ENCODE peak calls at places on chromosomes 5 and 9, in ten cellular contexts. B is transverse colon, T is HCT116, H is heart left ventricle, M is fibroblast of the aortic adventitia, F is fibroblast of pulmonary artery, D is right atrium auricular region, L is psoas muscle, V is PC-3, X is A549. P is an unnamed sample.
A peak's percentile ranks its signal among the peaks of the same experiment; 100 is the strongest.

GRCh38 chr5:38607930-38608545 is 51.6 kb upstream of the LIFR start:
- DNase-seq in V (peak; percentile 66), B (no peak), T (no peak), M (peak; percentile 53), F (peak; percentile 45), D (no peak), X (no peak), H (no peak), L (no peak), P (peak; percentile 67)

GRCh38 chr9:136726631-136727191 is 14.3 kb downstream of the DIPK1B start:
- DNase-seq in F (no peak), L (no peak), X (no peak), T (no peak), V (peak; percentile 42), M (peak; percentile 27), H (no peak), B (no peak), D (no peak), P (peak; percentile 49)

GRCh38 chr9:135696446-135696845 is 2.8 kb downstream of the SOHLH1 start:
- DNase-seq in M (no peak), T (no peak), F (no peak), H (no peak), D (no peak), X (no peak), L (no peak), V (no peak), B (no peak), P (no peak)

GRCh38 chr5:157456301-157456700 is 3.7 kb upstream of the NIPAL4 start:
- DNase-seq in L (no peak), M (no peak), V (no peak), D (no peak), B (no peak), X (no peak), F (no peak), T (no peak), H (no peak), P (no peak)

GRCh38 chr9:20382460-20383071 is 239.7 kb downstream of the MLLT3 start:
- DNase-seq in B (no peak), F (peak; percentile 9), T (no peak), V (peak; percentile 34), H (no peak), X (no peak), L (no peak), M (peak; percentile 4), D (no peak), P (no peak)

GRCh38 chr9:106632621-106633020 is 230.3 kb upstream of the ZNF462 start:
- DNase-seq in L (no peak), F (no peak), M (no peak), X (no peak), H (no peak), T (no peak), D (no peak), V (no peak), B (no peak), P (peak; percentile 36)

GRCh38 chr9:4680750-4681149 is 1.4 kb downstream of the CDC37L1 start:
- DNase-seq in B (no peak), H (no peak), L (no peak), T (no peak), X (no peak), M (peak; percentile 63), F (peak; percentile 47), D (no peak), V (no peak), P (no peak)

GRCh38 chr5:176737001-176737745 is 73.2 kb upstream of the UNC5A start:
- DNase-seq in H (no peak), D (no peak), X (no peak), M (no peak), B (peak; percentile 0), F (no peak), L (no peak), T (no peak), V (no peak), P (peak; percentile 57)

GRCh38 chr9:121609845-121610637 is 41.4 kb upstream of the DAB2IP start:
- DNase-seq in F (peak; percentile 60), V (peak; percentile 93), M (peak; percentile 85), B (no peak), L (peak; percentile 67), D (peak; percentile 67), X (peak; percentile 80), H (peak; percentile 48), T (peak; percentile 62), P (no peak)

GRCh38 chr5:32029291-32029690 is 144.8 kb downstream of the GOLPH3 start:
- DNase-seq in H (no peak), L (no peak), M (peak; percentile 65), B (no peak), D (no peak), V (peak; percentile 61), F (no peak), T (no peak), X (no peak), P (no peak)

GRCh38 chr9:71901695-71902094 is 9.3 kb downstream of the ABHD17B start:
- DNase-seq in V (no peak), F (no peak), L (no peak), H (no peak), M (no peak), T (no peak), B (no peak), D (no peak), X (no peak), P (no peak)

GRCh38 chr9:107637421-107638420 is 148.2 kb upstream of the KLF4 start:
- DNase-seq in X (peak; percentile 78), F (peak; percentile 100), B (peak; percentile 80), H (peak; percentile 94), D (peak; percentile 98), V (peak; percentile 31), M (peak; percentile 100), T (no peak), L (peak; percentile 90), P (no peak)

GRCh38 chr5:38515648-38516047 is 40.8 kb downstream of the LIFR start:
- DNase-seq in T (peak; percentile 4), F (peak; percentile 58), L (no peak), M (peak; percentile 34), B (no peak), H (no peak), D (no peak), X (no peak), V (peak; percentile 42), P (peak; percentile 17)

GRCh38 chr5:73640861-73641320 is 14.9 kb downstream of the ARHGEF28 start:
- DNase-seq in T (no peak), L (no peak), V (no peak), X (no peak), H (no peak), B (no peak), F (peak; percentile 77), D (no peak), M (peak; percentile 69), P (no peak)

GRCh38 chr9:123322771-123323481 is 33.1 kb upstream of the CRB2 start:
- DNase-seq in X (no peak), V (no peak), H (no peak), L (no peak), T (no peak), D (no peak), M (no peak), B (peak; percentile 49), F (no peak), P (no peak)
- H3K4me3 ChIP-seq in X (no peak overlapping the region), V (no peak overlapping the region), H (no peak overlapping the region), L (peak overlapping the region; percentile 25), T (no peak overlapping the region), D (no peak overlapping the region), M (no peak overlapping the region), B (no peak overlapping the region), F (no peak overlapping the region), P (no peak overlapping the region)

GRCh38 chr9:88106492-88106891 is 31.8 kb downstream of the SPATA31C2 start:
- DNase-seq in M (peak; percentile 64), V (peak; percentile 49), D (no peak), H (no peak), F (peak; percentile 30), T (peak; percentile 54), X (no peak), B (peak; percentile 57), L (no peak), P (no peak)
- TF ChIP-seq CTCF in M (peak; percentile 67), V (peak; percentile 63), D (peak; percentile 63), H (peak; percentile 28), F (peak; percentile 49), T (peak; percentile 70), X (peak; percentile 59), B (peak; percentile 75), L (peak; percentile 22), P (peak; percentile 25)

GRCh38 chr5:54645888-54646284 is 128.3 kb downstream of the SNX18 start:
- DNase-seq in X (no peak), H (no peak), V (no peak), T (no peak), D (no peak), F (peak; percentile 51), M (peak; percentile 83), B (no peak), L (no peak), P (no peak)
- H3K4me3 ChIP-seq in X (no peak overlapping the region), H (no peak overlapping the region), V (no peak overlapping the region), T (no peak overlapping the region), D (no peak overlapping the region), F (no peak overlapping the region), M (no peak overlapping the region), B (no peak overlapping the region), L (no peak overlapping the region), P (no peak overlapping the region)

GRCh38 chr5:166338801-166339200 is 1952.6 kb upstream of the WWC1 start:
- DNase-seq in H (no peak), M (no peak), V (no peak), F (peak; percentile 10), T (no peak), L (no peak), X (no peak), D (no peak), B (no peak), P (no peak)

GRCh38 chr5:166342330-166342891 is 1949.0 kb upstream of the WWC1 start:
- DNase-seq in X (no peak), F (peak; percentile 47), T (no peak), H (no peak), D (no peak), V (no peak), L (no peak), M (no peak), B (no peak), P (no peak)

GRCh38 chr5:166347051-166347450 is 1944.4 kb upstream of the WWC1 start:
- DNase-seq in H (no peak), F (no peak), M (no peak), B (no peak), D (no peak), T (no peak), X (no peak), V (no peak), L (no peak), P (no peak)

GRCh38 chr5:166340039-166340438 is 1951.4 kb upstream of the WWC1 start:
- DNase-seq in B (no peak), M (no peak), V (no peak), D (no peak), L (no peak), F (no peak), X (no peak), T (no peak), H (no peak), P (no peak)

DNA sequence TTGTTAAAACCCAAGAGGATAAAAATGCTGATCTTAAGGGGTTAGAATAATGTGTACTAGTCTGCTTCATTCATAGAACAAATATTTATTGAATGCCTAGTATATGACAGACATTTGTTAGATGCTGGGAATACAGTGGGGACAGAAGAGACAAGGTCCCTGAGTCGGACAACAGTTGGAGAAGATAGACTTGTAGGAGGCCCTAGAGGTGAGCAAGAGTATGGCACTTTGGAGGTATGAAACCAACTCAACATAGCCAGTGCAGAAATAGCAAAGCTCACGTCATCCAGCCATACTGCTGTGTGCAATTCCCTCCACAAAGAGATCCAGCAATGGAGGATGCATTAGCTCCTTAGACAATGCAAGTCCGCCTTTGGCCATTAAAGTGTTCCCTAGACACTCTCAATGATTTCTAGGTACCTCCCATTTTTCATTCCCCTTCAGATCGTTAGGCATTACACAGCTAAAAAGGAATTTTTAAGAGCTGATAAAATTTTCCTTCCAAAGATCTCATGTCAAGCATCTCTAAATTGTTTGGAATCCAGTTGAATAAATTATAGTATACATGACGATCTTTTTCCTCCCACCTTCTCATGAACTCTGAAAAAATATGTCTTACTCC is 1949.6 kb upstream of the WWC1 start:
- DNase-seq in T (no peak), X (no peak), D (no peak), V (no peak), B (no peak), M (no peak), F (no peak), H (no peak), L (no peak), P (peak; percentile 29)
- TF ChIP-seq CTCF in T (no peak), X (no peak), D (no peak), V (peak; percentile 19), B (no peak), M (peak; percentile 27), F (peak; percentile 9), H (no peak), L (no peak), P (peak; percentile 54)